ENCODE peak calls at places on chromosomes 4 and X, in seven cellular contexts. V is OCI-M1, T is foreskin fibroblast, M is amniotic epithelial cell, Y is lung microvascular endothelial cell, F is psoas muscle, Q is NCI-H1436. C is an unnamed sample.
A peak's percentile ranks its signal among the peaks of the same experiment; 100 is the strongest.

GRCh38 chrX:69415698-69416097 is 88.4 kb upstream of the NALF2 start:
- DNase-seq in V (no peak), F (no peak), Y (no peak), T (no peak), M (no peak), Q (no peak), C (no peak)

GRCh38 chr4:26094076-26094475 is 180.1 kb downstream of the SMIM20 start:
- DNase-seq in T (no peak), F (no peak), V (no peak), M (no peak), Y (no peak), Q (no peak), C (no peak)

GRCh38 chrX:23908219-23909003 is 605 bp downstream of the CXorf58 start:
- DNase-seq in T (no peak), Y (no peak), V (peak; percentile 48), M (no peak), F (no peak), Q (no peak), C (no peak)

GRCh38 chrX:143635915-143636314 is at the start of gene SLITRK4:
- DNase-seq in M (peak; percentile 73), V (no peak), T (no peak), F (no peak), Q (no peak), Y (no peak), C (no peak)

GRCh38 chr4:2275546-2276251 is 13.8 kb upstream of the MXD4 start:
- DNase-seq in Q (no peak), V (no peak), Y (no peak), M (no peak), T (no peak), F (peak; percentile 42), C (no peak)

GRCh38 chrX:54076903-54077302 is 32.6 kb upstream of the PHF8 start:
- DNase-seq in M (peak; percentile 65), F (no peak), Q (no peak), V (no peak), Y (no peak), T (peak; percentile 75), C (peak; percentile 17)

GRCh38 chr4:22607382-22607781 is 85.4 kb upstream of the GBA3 start:
- DNase-seq in F (peak; percentile 67), M (peak; percentile 32), Y (peak; percentile 50), V (peak; percentile 88), T (peak; percentile 48), Q (peak; percentile 18), C (peak; percentile 21)

GRCh38 chr4:38734886-38735285 is 47.9 kb downstream of the TLR10 start:
- DNase-seq in F (no peak), V (no peak), M (no peak), Q (no peak), Y (no peak), T (peak; percentile 28), C (no peak)

GRCh38 chrX:38895775-38896174 is 94.5 kb downstream of the MID1IP1 start:
- DNase-seq in M (no peak), F (no peak), T (no peak), Q (no peak), Y (no peak), V (no peak), C (no peak)

GRCh38 chr4:173074501-173074946 is 94.1 kb upstream of the GALNT7 start:
- DNase-seq in V (peak; percentile 22), Q (no peak), Y (no peak), M (peak; percentile 99), F (no peak), T (peak; percentile 89), C (no peak)

GRCh38 chr4:55980725-55981124 is 32.0 kb downstream of the CEP135 start:
- DNase-seq in F (no peak), Q (no peak), T (no peak), Y (no peak), M (no peak), V (no peak), C (no peak)

GRCh38 chr4:6439120-6439757 is 33.2 kb downstream of the PPP2R2C start:
- DNase-seq in T (no peak), M (peak; percentile 25), Y (no peak), F (no peak), V (no peak), Q (no peak), C (no peak)

GRCh38 chr4:131644619-131645018 is 1504.5 kb upstream of the PCDH10 start:
- DNase-seq in V (peak; percentile 35), Q (no peak), M (peak; percentile 70), F (no peak), T (peak; percentile 5), Y (peak; percentile 33), C (no peak)

C was measured in NCI-H460.